ENCODE peak calls at places on chromosome 14, in seven cellular contexts. Z is sciatic nerve, N is GM19239, E is thyroid gland, X is WTC11, U is AG20443, Q is NCI-H524. R is an unnamed sample.

GRCh38 chr14:39617537-39617936 is 185.3 kb upstream of the FBXO33 start:
- DNase-seq in Z (no peak), N (no peak), E (no peak), X (no peak), U (no peak), Q (no peak), R (no peak)

GRCh38 chr14:74618078-74618952 is 6.3 kb upstream of the LTBP2 start:
- DNase-seq in Z (no peak), N (no peak), E (no peak), X (no peak), U (no peak), Q (no peak), R (peak; percentile 76)

GRCh38 chr14:100419856-100420255 is 96.7 kb downstream of the SLC25A47 start:
- DNase-seq in Z (peak; percentile 41), N (no peak), E (no peak), X (peak; percentile 41), U (no peak), Q (peak; percentile 43), R (no peak)

GRCh38 chr14:68291820-68292219 is 472.2 kb downstream of the RAD51B start:
- DNase-seq in Z (no peak), N (no peak), E (peak; percentile 49), X (peak; percentile 59), U (no peak), Q (peak; percentile 68), R (no peak)

GRCh38 chr14:20697273-20698017 is 8.9 kb downstream of the ANG start:
- DNase-seq in Z (peak; percentile 73), N (peak; percentile 40), E (peak; percentile 65), X (peak; percentile 72), U (peak; percentile 72), Q (peak; percentile 79), R (peak; percentile 79)

GRCh38 chr14:79378020-79378419 is 833.3 kb downstream of the DIO2 start:
- DNase-seq in Z (no peak), N (no peak), E (no peak), X (peak; percentile 14), U (no peak), Q (no peak), R (no peak)

GRCh38 chr14:63203015-63203414 is 1.2 kb upstream of the RHOJ start:
- DNase-seq in Z (no peak), N (no peak), E (no peak), X (no peak), U (no peak), Q (no peak), R (no peak)

GRCh38 chr14:21268612-21269251 is 510 bp downstream of the HNRNPC start:
- DNase-seq in Z (no peak), N (no peak), E (peak; percentile 30), X (no peak), U (no peak), Q (peak; percentile 65), R (peak; percentile 35)

GRCh38 chr14:69682607-69683263 is 71.3 kb downstream of the SUSD6 start:
- DNase-seq in Z (no peak), N (no peak), E (no peak), X (no peak), U (peak; percentile 60), Q (no peak), R (no peak)

GRCh38 chr14:54312166-54312801 is 84.5 kb upstream of the CDKN3 start:
- DNase-seq in Z (no peak), N (no peak), E (no peak), X (no peak), U (peak; percentile 88), Q (no peak), R (no peak)

GRCh38 chr14:73242274-73242960 is 5.1 kb downstream of the PAPLN start:
- DNase-seq in Z (no peak), N (no peak), E (peak; percentile 72), X (no peak), U (no peak), Q (no peak), R (no peak)

GRCh38 chr14:65412189-65412846 is at the start of gene FUT8:
- DNase-seq in Z (peak; percentile 97), N (peak; percentile 56), E (peak; percentile 98), X (peak; percentile 96), U (peak; percentile 97), Q (peak; percentile 99), R (peak; percentile 99)

GRCh38 chr14:61756135-61756534 is 6.1 kb upstream of the SNAPC1 start:
- DNase-seq in Z (no peak), N (no peak), E (no peak), X (no peak), U (no peak), Q (no peak), R (no peak)

GRCh38 chr14:73786632-73786941 is 65.0 kb upstream of the PTGR2 start:
- DNase-seq in Z (no peak), N (no peak), E (peak; percentile 51), X (peak; percentile 63), U (no peak), Q (peak; percentile 45), R (peak; percentile 48)

GRCh38 chr14:53850714-53851296 is 105.8 kb downstream of the BMP4 start:
- DNase-seq in Z (no peak), N (no peak), E (no peak), X (no peak), U (peak; percentile 24), Q (no peak), R (no peak)

GRCh38 chr14:75132374-75133086 is 5.7 kb upstream of the NEK9 start:
- DNase-seq in Z (no peak), N (no peak), E (peak; percentile 30), X (peak; percentile 30), U (peak; percentile 56), Q (peak; percentile 84), R (peak; percentile 56)